ENCODE peak calls at places on chromosomes 2 and 18, in seven cellular contexts. One of them, this sample, is unnamed.

GRCh38 chr2:201262718-201263117 is 2.4 kb downstream of the CASP8 start:
- DNase-seq in left ventricle myocardium inferior: no peak
- DNase-seq in kidney tubule cell: no peak
- DNase-seq in amygdala: no peak
- DNase-seq in HT-29: no peak
- DNase-seq in posterior vena cava: no peak
- DNase-seq in T-helper 9 cell: no peak
- DNase-seq in this sample: no peak

GRCh38 chr18:10249270-10249669 is 205.2 kb upstream of the APCDD1 start:
- DNase-seq in left ventricle myocardium inferior: no peak
- DNase-seq in kidney tubule cell: no peak
- DNase-seq in amygdala: no peak
- DNase-seq in HT-29: no peak
- DNase-seq in posterior vena cava: no peak
- DNase-seq in T-helper 9 cell: no peak
- DNase-seq in this sample: no peak

GRCh38 chr2:73266061-73266891 is 18.0 kb downstream of the FBXO41 start:
- DNase-seq in left ventricle myocardium inferior: no peak
- DNase-seq in kidney tubule cell: no peak
- DNase-seq in amygdala: no peak
- DNase-seq in HT-29: no peak
- DNase-seq in posterior vena cava: peak; percentile 72
- DNase-seq in T-helper 9 cell: no peak
- DNase-seq in this sample: peak; percentile 74

GRCh38 chr2:88091943-88092342 is 24.3 kb downstream of the SMYD1 start:
- DNase-seq in left ventricle myocardium inferior: no peak
- DNase-seq in kidney tubule cell: no peak
- DNase-seq in amygdala: no peak
- DNase-seq in HT-29: no peak
- DNase-seq in posterior vena cava: no peak
- DNase-seq in T-helper 9 cell: no peak
- DNase-seq in this sample: no peak

GRCh38 chr2:85794491-85795121 is 40.8 kb downstream of the ATOH8 start:
- DNase-seq in left ventricle myocardium inferior: no peak
- DNase-seq in kidney tubule cell: no peak
- DNase-seq in amygdala: no peak
- DNase-seq in HT-29: no peak
- DNase-seq in posterior vena cava: no peak
- DNase-seq in T-helper 9 cell: no peak
- DNase-seq in this sample: peak; percentile 58

GRCh38 chr2:29212009-29212408 is 96.8 kb downstream of the CLIP4 start:
- DNase-seq in left ventricle myocardium inferior: no peak
- DNase-seq in kidney tubule cell: no peak
- DNase-seq in amygdala: no peak
- DNase-seq in HT-29: peak; percentile 31
- DNase-seq in posterior vena cava: no peak
- DNase-seq in T-helper 9 cell: no peak
- DNase-seq in this sample: no peak

GRCh38 chr2:46446871-46447568 is 32.3 kb upstream of the TMEM247 start:
- DNase-seq in left ventricle myocardium inferior: no peak
- DNase-seq in kidney tubule cell: no peak
- DNase-seq in amygdala: no peak
- DNase-seq in HT-29: no peak
- DNase-seq in posterior vena cava: no peak
- DNase-seq in T-helper 9 cell: no peak
- DNase-seq in this sample: no peak

GRCh38 chr2:199278099-199278498 is 179.6 kb downstream of the SATB2 start:
- DNase-seq in left ventricle myocardium inferior: no peak
- DNase-seq in kidney tubule cell: peak; percentile 40
- DNase-seq in amygdala: no peak
- DNase-seq in HT-29: no peak
- DNase-seq in posterior vena cava: no peak
- DNase-seq in T-helper 9 cell: no peak
- DNase-seq in this sample: no peak

GRCh38 chr2:128306081-128306930 is 12.4 kb downstream of the HS6ST1 start:
- DNase-seq in left ventricle myocardium inferior: peak; percentile 59
- DNase-seq in kidney tubule cell: peak; percentile 77
- DNase-seq in amygdala: no peak
- DNase-seq in HT-29: peak; percentile 63
- DNase-seq in posterior vena cava: peak; percentile 90
- DNase-seq in T-helper 9 cell: no peak
- DNase-seq in this sample: peak; percentile 53

GRCh38 chr2:238518127-238518827 is 91.5 kb downstream of the ASB1 start:
- DNase-seq in left ventricle myocardium inferior: no peak
- DNase-seq in kidney tubule cell: no peak
- DNase-seq in amygdala: no peak
- DNase-seq in HT-29: no peak
- DNase-seq in posterior vena cava: peak; percentile 51
- DNase-seq in T-helper 9 cell: no peak
- DNase-seq in this sample: no peak